ENCODE peak calls at places on chromosomes 6 and 20, in ten cellular contexts. A is fibroblast of the aortic adventitia, M is Caco-2, Q is GM23338, E is adrenal gland, X is upper lobe of left lung, P is heart left ventricle, T is tibial artery, I is progenitor cell of endocrine pancreas, W is GM06990. C is an unnamed sample.

GRCh38 chr20:8331740-8332412 is 199.8 kb downstream of the PLCB1 start:
- DNase-seq in A (peak), M (no peak), Q (no peak), E (peak), X (no peak), P (peak), T (no peak), I (no peak), W (no peak), C (no peak)

GRCh38 chr6:35050291-35050987 is 90.7 kb downstream of the TCP11 start:
- DNase-seq in A (no peak), M (no peak), Q (no peak), E (no peak), X (no peak), P (no peak), T (peak), I (no peak), W (no peak), C (no peak)

GRCh38 chr6:106125925-106126435 is 39.8 kb downstream of the PRDM1 start:
- DNase-seq in A (no peak), M (no peak), Q (no peak), E (no peak), X (peak), P (no peak), T (no peak), I (no peak), W (peak), C (peak)

GRCh38 chr6:165766457-165766856 is 103.4 kb upstream of the PDE10A start:
- DNase-seq in A (peak), M (no peak), Q (no peak), E (no peak), X (no peak), P (no peak), T (no peak), I (no peak), W (no peak), C (no peak)

GRCh38 chr6:27864906-27865883 is 47.0 kb downstream of the OR2B2 start:
- DNase-seq in A (peak), M (peak), Q (peak), E (peak), X (peak), P (peak), T (peak), I (peak), W (peak), C (peak)

GRCh38 chr6:84773431-84774173 is 9.2 kb upstream of the TBX18 start:
- DNase-seq in A (no peak), M (no peak), Q (peak), E (no peak), X (peak), P (peak), T (peak), I (peak), W (peak), C (peak)

GRCh38 chr6:122068291-122068769 is 331.1 kb upstream of the HSF2 start:
- DNase-seq in A (peak), M (no peak), Q (no peak), E (no peak), X (no peak), P (no peak), T (no peak), I (no peak), W (no peak), C (no peak)

GRCh38 chr20:46025376-46025783 is 3.6 kb upstream of the SLC12A5 start:
- DNase-seq in A (no peak), M (peak), Q (no peak), E (no peak), X (no peak), P (no peak), T (no peak), I (no peak), W (no peak), C (no peak)

GRCh38 chr6:40912158-40912946 is 126.7 kb downstream of the UNC5CL start:
- DNase-seq in A (no peak), M (peak), Q (peak), E (peak), X (no peak), P (peak), T (no peak), I (no peak), W (no peak), C (peak)

GRCh38 chr6:168044521-168045130 is 34.4 kb downstream of the FRMD1 start:
- DNase-seq in A (no peak), M (no peak), Q (no peak), E (no peak), X (peak), P (no peak), T (no peak), I (no peak), W (no peak), C (no peak)

GRCh38 chr6:101085327-101085726 is 204.2 kb upstream of the ASCC3 start:
- DNase-seq in A (peak), M (no peak), Q (peak), E (no peak), X (no peak), P (no peak), T (no peak), I (no peak), W (no peak), C (no peak)

GRCh38 chr20:33915726-33916331 is 77.9 kb upstream of the RALY start:
- DNase-seq in A (no peak), M (peak), Q (peak), E (peak), X (no peak), P (no peak), T (no peak), I (no peak), W (no peak), C (peak)

GRCh38 chr6:35719830-35720733 is 16.8 kb upstream of the ARMC12 start:
- DNase-seq in A (no peak), M (no peak), Q (peak), E (peak), X (no peak), P (peak), T (peak), I (no peak), W (peak), C (peak)

GRCh38 chr6:95978230-95978629 is 37.5 kb upstream of the FUT9 start:
- DNase-seq in A (no peak), M (no peak), Q (no peak), E (no peak), X (no peak), P (no peak), T (no peak), I (no peak), W (no peak), C (no peak)

GRCh38 chr6:42012501-42013133 is 37.7 kb upstream of the TAF8 start:
- DNase-seq in A (no peak), M (no peak), Q (no peak), E (no peak), X (no peak), P (no peak), T (no peak), I (no peak), W (no peak), C (no peak)

GRCh38 chr20:47475419-47476044 is 26.2 kb upstream of the NCOA3 start:
- DNase-seq in A (no peak), M (no peak), Q (no peak), E (no peak), X (no peak), P (no peak), T (no peak), I (no peak), W (no peak), C (no peak)

GRCh38 chr20:32563311-32564272 is 21.5 kb downstream of the NOL4L start:
- DNase-seq in A (no peak), M (no peak), Q (no peak), E (no peak), X (no peak), P (no peak), T (no peak), I (no peak), W (no peak), C (no peak)

GRCh38 chr6:74044417-74045096 is 348.6 kb downstream of the CD109 start:
- DNase-seq in A (peak), M (no peak), Q (no peak), E (no peak), X (no peak), P (no peak), T (no peak), I (no peak), W (no peak), C (no peak)

GRCh38 chr6:145278163-145278807 is 457.0 kb downstream of the EPM2A start:
- DNase-seq in A (peak), M (no peak), Q (no peak), E (no peak), X (no peak), P (no peak), T (no peak), I (no peak), W (no peak), C (no peak)

GRCh38 chr6:110537208-110538123 is 61.1 kb upstream of the SLC22A16 start:
- DNase-seq in A (peak), M (no peak), Q (no peak), E (no peak), X (no peak), P (no peak), T (no peak), I (no peak), W (no peak), C (no peak)

GRCh38 chr6:48889429-48889828 is 573.6 kb downstream of the MMUT start:
- DNase-seq in A (no peak), M (no peak), Q (no peak), E (no peak), X (no peak), P (no peak), T (no peak), I (no peak), W (no peak), C (no peak)

GRCh38 chr20:62482970-62483369 is 7.2 kb upstream of the GATA5 start:
- DNase-seq in A (no peak), M (no peak), Q (no peak), E (no peak), X (peak), P (no peak), T (no peak), I (no peak), W (no peak), C (no peak)

DNA sequence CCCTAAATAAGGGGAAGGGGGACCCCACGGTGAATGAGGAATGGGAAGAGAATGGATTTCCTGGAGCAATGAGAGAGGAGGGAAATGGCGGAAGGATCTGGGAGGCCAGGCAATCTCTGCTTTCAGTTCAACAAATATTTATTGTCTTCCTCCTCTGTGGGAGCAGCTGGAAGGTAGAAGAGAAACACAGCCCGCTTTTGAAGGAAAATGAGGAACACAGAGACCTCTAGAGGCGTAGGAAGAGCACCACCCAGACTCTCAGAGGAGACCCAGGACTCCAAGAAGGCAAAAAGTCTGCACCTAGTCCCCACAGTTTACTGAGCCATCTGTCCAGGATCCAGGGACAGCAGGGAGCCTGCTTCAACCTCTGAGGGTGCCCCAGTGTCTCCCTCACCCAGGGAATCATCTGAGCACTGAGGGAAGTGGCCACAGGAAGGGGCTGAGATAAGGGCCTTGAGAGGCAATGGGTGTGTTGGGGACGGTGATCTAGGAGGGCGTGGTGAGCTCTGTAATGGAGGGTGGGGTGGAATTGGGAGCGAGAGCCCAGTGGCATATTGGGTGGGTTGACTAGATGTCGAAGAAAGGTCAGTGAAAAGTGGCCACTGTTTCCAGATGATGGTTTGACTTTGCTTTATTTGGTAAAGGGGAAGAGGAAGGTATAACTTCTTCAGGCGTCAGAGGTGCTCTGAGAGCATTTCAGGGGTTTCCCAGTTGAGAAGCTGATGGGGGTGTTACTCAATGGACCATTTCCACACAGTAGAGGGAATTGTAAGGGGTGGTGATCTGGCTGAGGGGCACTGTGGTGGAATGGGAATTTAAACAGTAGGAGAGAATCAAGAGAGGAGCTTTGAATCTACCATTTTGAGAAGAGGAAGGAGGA is 610 bp downstream of the PSORS1C1 start:
- DNase-seq in A (peak), M (no peak), Q (peak), E (no peak), X (no peak), P (no peak), T (no peak), I (no peak), W (no peak), C (no peak)
- TF ChIP-seq CTCF in A (peak), M (peak), Q (peak), E (no peak), X (peak), P (peak), T (no peak), I (no peak), W (no peak), C (no peak)

GRCh38 chr6:24858154-24858801 is 59.6 kb upstream of the ARMH2 start:
- DNase-seq in A (peak), M (no peak), Q (no peak), E (no peak), X (no peak), P (no peak), T (no peak), I (no peak), W (peak), C (peak)

GRCh38 chr6:24856246-24856599 is 57.5 kb upstream of the ARMH2 start:
- DNase-seq in A (no peak), M (no peak), Q (no peak), E (no peak), X (no peak), P (no peak), T (no peak), I (no peak), W (no peak), C (no peak)

GRCh38 chr6:24859132-24859531 is 60.4 kb upstream of the ARMH2 start:
- DNase-seq in A (no peak), M (no peak), Q (no peak), E (no peak), X (no peak), P (no peak), T (no peak), I (no peak), W (no peak), C (peak)

GRCh38 chr6:24855389-24856245 is 56.9 kb upstream of the ARMH2 start:
- DNase-seq in A (peak), M (peak), Q (peak), E (peak), X (no peak), P (peak), T (no peak), I (peak), W (peak), C (peak)

GRCh38 chr6:24856954-24857670 is 58.4 kb upstream of the ARMH2 start:
- DNase-seq in A (no peak), M (no peak), Q (no peak), E (no peak), X (no peak), P (no peak), T (no peak), I (no peak), W (no peak), C (peak)
- TF ChIP-seq CTCF in A (no peak), M (no peak), Q (no peak), E (no peak), X (no peak), P (no peak), T (no peak), I (no peak), W (no peak), C (no peak)

GRCh38 chr6:37310980-37311379 is 42.8 kb upstream of the RNF8 start:
- DNase-seq in A (no peak), M (no peak), Q (no peak), E (no peak), X (no peak), P (no peak), T (no peak), I (no peak), W (no peak), C (no peak)
- TF ChIP-seq CTCF in A (no peak), M (no peak), Q (no peak), E (no peak), X (no peak), P (no peak), T (no peak), I (no peak), W (no peak), C (no peak)

GRCh38 chr6:148193063-148193680 is 149.5 kb upstream of the SASH1 start:
- DNase-seq in A (peak), M (no peak), Q (no peak), E (no peak), X (no peak), P (no peak), T (no peak), I (no peak), W (no peak), C (no peak)

GRCh38 chr6:148199584-148199983 is 143.1 kb upstream of the SASH1 start:
- DNase-seq in A (no peak), M (no peak), Q (no peak), E (no peak), X (no peak), P (no peak), T (no peak), I (no peak), W (no peak), C (no peak)

GRCh38 chr6:148192310-148192709 is 150.3 kb upstream of the SASH1 start:
- DNase-seq in A (peak), M (no peak), Q (no peak), E (no peak), X (no peak), P (no peak), T (no peak), I (no peak), W (no peak), C (no peak)

GRCh38 chr6:148200302-148200701 is 142.3 kb upstream of the SASH1 start:
- DNase-seq in A (no peak), M (no peak), Q (peak), E (peak), X (peak), P (no peak), T (no peak), I (no peak), W (no peak), C (peak)

DNA sequence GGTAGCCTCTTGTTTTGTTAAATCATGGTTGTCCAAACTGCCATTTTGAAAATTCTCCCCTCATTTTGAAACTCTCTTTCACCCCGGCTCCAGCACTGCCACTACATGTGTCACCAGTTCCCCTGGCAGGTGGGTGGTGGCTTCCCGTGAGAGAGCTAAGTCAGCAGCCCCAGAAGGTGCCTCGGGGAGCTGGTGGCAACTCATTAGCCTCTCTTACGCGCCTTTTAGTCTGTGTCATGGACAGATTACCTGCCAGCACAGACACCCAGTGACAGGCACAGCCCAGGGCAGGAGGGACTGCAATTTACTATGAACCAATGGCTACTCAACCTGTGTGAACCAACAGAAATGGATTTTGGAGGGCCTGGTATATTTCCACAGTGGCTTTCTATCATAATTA is 147.1 kb upstream of the SASH1 start:
- DNase-seq in A (no peak), M (no peak), Q (no peak), E (no peak), X (no peak), P (no peak), T (no peak), I (no peak), W (no peak), C (no peak)
- TF ChIP-seq CTCF in A (no peak), M (no peak), Q (no peak), E (no peak), X (no peak), P (no peak), T (no peak), I (no peak), W (no peak), C (no peak)

DNA sequence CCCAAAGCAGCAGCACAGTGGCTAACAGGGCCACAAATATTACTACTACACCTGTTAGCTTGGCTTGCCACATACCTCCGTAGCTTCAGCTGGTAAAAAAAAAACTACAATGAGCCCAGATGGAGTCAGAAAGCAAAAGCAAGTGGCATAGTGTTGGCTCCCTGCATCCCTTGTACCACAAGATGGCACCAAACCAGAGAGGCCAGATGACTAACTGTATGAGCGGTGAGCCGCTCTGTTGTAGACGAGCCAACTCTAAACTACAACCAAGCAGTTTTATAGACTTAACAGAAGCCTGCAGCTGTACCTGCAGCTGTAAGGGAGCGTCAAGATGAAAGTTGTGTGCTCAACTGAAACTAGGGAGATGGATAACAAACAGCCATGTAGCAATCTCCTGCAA is 84.5 kb upstream of the MCHR2 start:
- DNase-seq in A (peak), M (peak), Q (peak), E (no peak), X (no peak), P (no peak), T (no peak), I (no peak), W (no peak), C (peak)
- TF ChIP-seq CTCF in A (peak), M (peak), Q (peak), E (no peak), X (no peak), P (no peak), T (no peak), I (peak), W (peak), C (no peak)

GRCh38 chr6:108838101-108838717 is 10.0 kb upstream of the ARMC2 start:
- DNase-seq in A (peak), M (no peak), Q (peak), E (no peak), X (peak), P (no peak), T (no peak), I (peak), W (no peak), C (no peak)
- TF ChIP-seq CTCF in A (peak), M (peak), Q (peak), E (no peak), X (no peak), P (no peak), T (no peak), I (peak), W (no peak), C (no peak)

DNA sequence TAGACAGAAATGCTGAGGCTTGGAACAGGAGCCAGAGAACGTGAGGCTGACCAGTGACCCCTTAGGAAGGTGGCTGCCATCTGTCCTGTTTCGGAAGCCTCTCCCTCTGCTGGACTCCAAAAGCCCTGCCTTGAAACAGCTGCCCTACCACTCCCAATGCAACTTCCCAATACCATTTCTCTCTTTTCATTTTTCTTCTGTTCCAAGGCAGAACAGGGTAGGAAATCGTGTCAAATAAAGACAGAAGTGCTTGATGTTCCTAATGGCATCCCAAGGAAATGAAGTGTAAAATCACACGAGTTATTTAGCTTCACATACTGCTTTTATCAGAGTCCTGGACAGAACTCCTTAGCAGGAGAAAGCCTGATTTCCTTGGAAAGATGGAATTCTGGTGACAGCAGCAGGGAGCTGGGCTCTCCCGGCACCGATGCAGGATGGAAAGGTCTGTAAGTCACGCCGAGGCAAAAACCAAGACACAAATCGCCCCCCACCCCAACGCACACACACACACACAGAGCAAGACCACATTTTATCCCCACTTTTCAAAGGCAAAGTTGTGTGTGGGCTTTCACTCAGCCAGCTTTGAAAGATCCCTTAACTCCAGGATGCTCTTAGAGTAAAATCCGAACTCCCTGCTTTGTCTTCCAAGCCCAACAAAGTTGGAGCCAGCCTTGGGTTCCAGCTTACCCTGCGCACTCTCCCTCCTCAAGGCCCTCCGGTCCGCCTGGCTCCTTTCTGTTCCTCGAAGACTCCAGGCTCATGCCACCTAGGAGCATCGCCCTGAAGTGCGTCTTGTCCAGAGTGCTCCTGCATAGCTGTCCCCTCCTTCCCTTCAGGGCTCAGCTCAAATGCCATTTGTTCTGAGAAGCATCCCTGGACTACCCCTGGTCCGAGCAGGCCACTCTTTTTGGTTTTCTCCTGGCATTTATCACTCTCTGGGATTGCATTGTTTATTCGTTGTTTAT is 11.6 kb upstream of the STX16 start:
- DNase-seq in A (no peak), M (peak), Q (no peak), E (no peak), X (no peak), P (no peak), T (no peak), I (no peak), W (no peak), C (no peak)
- TF ChIP-seq CTCF in A (peak), M (peak), Q (no peak), E (no peak), X (no peak), P (no peak), T (no peak), I (no peak), W (no peak), C (no peak)